ENCODE peak calls at places on chromosomes 16 and 17, in five cellular contexts. Y is cardiac muscle cell; C is mucosa of descending colon; R is anterior cingulate cortex; G is activated CD8-positive, alpha-beta memory T cell treated with anti-CD3 and anti-CD28 coated beads for 1 hour. I is an unnamed sample.
A peak's percentile ranks its signal among the peaks of the same experiment; 100 is the strongest.

GRCh38 chr17:69948406-69948805 is 126.6 kb upstream of the KCNJ16 start:
- DNase-seq in Y (no peak), G (no peak), R (no peak), C (no peak), I (no peak)

GRCh38 chr17:73027130-73027741 is 65.3 kb downstream of the SLC39A11 start:
- DNase-seq in G (no peak), R (no peak), Y (no peak), C (no peak), I (no peak)

GRCh38 chr16:50881953-50882352 is 140.1 kb downstream of the CYLD start:
- DNase-seq in R (no peak), C (no peak), G (no peak), Y (no peak), I (no peak)

GRCh38 chr17:37489197-37490001 is at the start of gene DUSP14:
- DNase-seq in R (peak; percentile 68), C (peak; percentile 82), Y (peak; percentile 92), G (peak; percentile 76), I (peak; percentile 90)

GRCh38 chr17:73652886-73653480 is 8.7 kb upstream of the SDK2 start:
- DNase-seq in Y (no peak), G (no peak), C (no peak), R (no peak), I (no peak)

GRCh38 chr17:28120766-28121165 is 78.3 kb downstream of the NLK start:
- DNase-seq in G (no peak), C (no peak), Y (no peak), R (no peak), I (no peak)

GRCh38 chr17:41060052-41060604 is at the start of gene KRTAP2-3:
- DNase-seq in R (no peak), G (no peak), C (no peak), Y (no peak), I (peak; percentile 33)

GRCh38 chr16:56625140-56625942 is at the start of gene MT1E:
- DNase-seq in R (peak; percentile 36), Y (peak; percentile 84), G (no peak), C (peak; percentile 90), I (no peak)

GRCh38 chr16:48062681-48063080 is 93.1 kb downstream of the ABCC12 start:
- DNase-seq in R (no peak), G (no peak), Y (no peak), C (no peak), I (no peak)

GRCh38 chr17:80846932-80847331 is 144.7 kb upstream of the CHMP6 start:
- DNase-seq in R (no peak), C (no peak), G (no peak), Y (no peak), I (no peak)

GRCh38 chr16:25258856-25259179 is 1.2 kb upstream of the ZKSCAN2 start:
- DNase-seq in Y (no peak), C (no peak), G (peak; percentile 1), R (no peak), I (no peak)

GRCh38 chr16:72179592-72179991 is 7.6 kb upstream of the PMFBP1 start:
- DNase-seq in C (no peak), Y (no peak), R (no peak), G (no peak), I (no peak)

GRCh38 chr17:55492951-55493350 is 18.3 kb downstream of the SMIM36 start:
- DNase-seq in G (no peak), R (no peak), Y (no peak), C (no peak), I (no peak)

GRCh38 chr17:50550661-50551432 is 3.9 kb downstream of the SPATA20 start:
- DNase-seq in R (peak; percentile 44), C (peak; percentile 78), G (no peak), Y (peak; percentile 93), I (peak; percentile 78)

GRCh38 chr16:85426806-85427205 is 186.3 kb upstream of the GSE1 start:
- DNase-seq in G (no peak), C (no peak), Y (no peak), R (no peak), I (no peak)

GRCh38 chr16:30473231-30474061 is 904 bp downstream of the ITGAL start:
- DNase-seq in G (peak; percentile 30), C (peak; percentile 62), R (no peak), Y (no peak), I (no peak)

GRCh38 chr17:61334673-61335072 is 65.0 kb upstream of the TBX2 start:
- DNase-seq in Y (no peak), G (no peak), C (no peak), R (no peak), I (no peak)

GRCh38 chr17:73278465-73279453 is 17.1 kb upstream of the CPSF4L start:
- DNase-seq in C (no peak), R (no peak), Y (peak; percentile 46), G (no peak), I (peak; percentile 72)

GRCh38 chr17:56119191-56119590 is 34.1 kb upstream of the ANKFN1 start:
- DNase-seq in C (no peak), R (no peak), G (no peak), Y (no peak), I (no peak)

GRCh38 chr17:13393841-13394710 is 207.7 kb downstream of the HS3ST3A1 start:
- DNase-seq in R (no peak), Y (peak; percentile 87), C (no peak), G (no peak), I (peak; percentile 52)

GRCh38 chr16:81913222-81913621 is 98.0 kb downstream of the SDR42E1 start:
- DNase-seq in G (no peak), Y (no peak), R (no peak), C (no peak), I (no peak)

GRCh38 chr17:27512511-27513346 is 56.5 kb downstream of the KSR1 start:
- DNase-seq in Y (no peak), G (no peak), C (no peak), R (no peak), I (no peak)

GRCh38 chr17:82196273-82196672 is 16.4 kb downstream of the CCDC57 start:
- DNase-seq in Y (no peak), C (no peak), R (no peak), G (no peak), I (no peak)

GRCh38 chr17:54901230-54901847 is 687 bp downstream of the TOM1L1 start:
- DNase-seq in Y (no peak), G (no peak), R (no peak), C (no peak), I (no peak)

GRCh38 chr16:23754594-23755483 is at the start of gene CHP2:
- DNase-seq in R (peak; percentile 8), Y (peak; percentile 6), C (peak; percentile 85), G (no peak), I (no peak)

GRCh38 chr17:79836952-79837887 is 2.0 kb downstream of the CBX4 start:
- DNase-seq in C (peak; percentile 94), Y (peak; percentile 78), R (no peak), G (no peak), I (peak; percentile 49)

GRCh38 chr17:6072157-6072556 is 2.0 kb downstream of the WSCD1 start:
- DNase-seq in G (no peak), C (no peak), Y (no peak), R (no peak), I (no peak)

GRCh38 chr16:26645629-26646028 is 421.1 kb upstream of the C16orf82 start:
- DNase-seq in C (no peak), Y (peak; percentile 67), G (peak; percentile 24), R (peak; percentile 5), I (no peak)

GRCh38 chr17:57874434-57875108 is 24.7 kb upstream of the MRPS23 start:
- DNase-seq in C (peak; percentile 79), R (peak; percentile 79), G (no peak), Y (peak; percentile 94), I (peak; percentile 94)

GRCh38 chr17:68738044-68738443 is 136.9 kb upstream of the FAM20A start:
- DNase-seq in C (no peak), R (no peak), G (no peak), Y (peak; percentile 29), I (no peak)

GRCh38 chr16:4214215-4214621 is 27.7 kb downstream of the SRL start:
- DNase-seq in R (no peak), Y (no peak), G (no peak), C (no peak), I (no peak)

GRCh38 chr17:48754500-48755261 is 26.1 kb upstream of the HOXB13 start:
- DNase-seq in G (no peak), C (no peak), Y (peak; percentile 18), R (no peak), I (no peak)

GRCh38 chr17:19470529-19471261 is 59.7 kb downstream of the RNF112 start:
- DNase-seq in C (peak; percentile 82), Y (no peak), R (no peak), G (no peak), I (peak; percentile 77)

GRCh38 chr16:12964466-12964865 is 63.1 kb downstream of the SHISA9 start:
- DNase-seq in R (no peak), Y (no peak), G (no peak), C (no peak), I (no peak)

GRCh38 chr16:67282447-67282805 is 3.1 kb downstream of the PLEKHG4 start:
- DNase-seq in R (no peak), Y (no peak), G (no peak), C (no peak), I (no peak)

GRCh38 chr17:17557796-17558195 is 33.7 kb downstream of the PEMT start:
- DNase-seq in C (no peak), R (no peak), Y (no peak), G (no peak), I (no peak)

I was measured in SJCRH30.